ENCODE peak calls at places on chromosome 10, in four cellular contexts. C is stimulated activated CD8-positive, alpha-beta memory T cell treated with anti-CD3 and anti-CD28 coated beads, Interleukin-15, amount 100 ng/mL, for 24 hours; I is activated CD4-positive, alpha-beta T cell treated with anti-CD3 and anti-CD28 coated beads for 1 hour; Q is CD8-positive, alpha-beta memory T cell. R is an unnamed sample.
A peak's percentile ranks its signal among the peaks of the same experiment; 100 is the strongest.

GRCh38 chr10:110392860-110393732 is 88.4 kb upstream of the SMNDC1 start:
- DNase-seq in C (no peak), I (no peak), Q (no peak), R (peak; percentile 90)

GRCh38 chr10:75000748-75001321 is 110.6 kb upstream of the SAMD8 start:
- DNase-seq in C (no peak), I (no peak), Q (no peak), R (no peak)

GRCh38 chr10:98469532-98469931 is 22.8 kb upstream of the HPS1 start:
- DNase-seq in C (no peak), I (no peak), Q (no peak), R (no peak)

GRCh38 chr10:22713853-22714523 is 390 bp downstream of the PIP4K2A start:
- DNase-seq in C (peak; percentile 10), I (peak; percentile 23), Q (peak; percentile 22), R (peak; percentile 88)

GRCh38 chr10:76572021-76572420 is 1065.6 kb downstream of the KCNMA1 start:
- DNase-seq in C (no peak), I (no peak), Q (no peak), R (no peak)

GRCh38 chr10:4623757-4624420 is 202.1 kb upstream of the AKR1E2 start:
- DNase-seq in C (no peak), I (no peak), Q (no peak), R (no peak)

GRCh38 chr10:17062009-17062408 is 67.6 kb downstream of the CUBN start:
- DNase-seq in C (no peak), I (no peak), Q (no peak), R (peak; percentile 71)

GRCh38 chr10:61900829-61901783 is at the start of gene ARID5B:
- DNase-seq in C (no peak), I (no peak), Q (peak; percentile 24), R (peak; percentile 84)

GRCh38 chr10:47031953-47032465 is 120.8 kb downstream of the PTPN20 start:
- DNase-seq in C (no peak), I (no peak), Q (no peak), R (peak; percentile 94)

GRCh38 chr10:132898391-132899053 is 43.8 kb downstream of the CFAP46 start:
- DNase-seq in C (no peak), I (no peak), Q (no peak), R (peak; percentile 58)

GRCh38 chr10:21194510-21194993 is 297.4 kb upstream of the NEBL start:
- DNase-seq in C (no peak), I (no peak), Q (no peak), R (no peak)

GRCh38 chr10:128596906-128597305 is 470.7 kb upstream of the MKI67 start:
- DNase-seq in C (no peak), I (no peak), Q (no peak), R (no peak)

GRCh38 chr10:71442000-71442399 is 45.3 kb downstream of the CDH23 start:
- DNase-seq in C (no peak), I (no peak), Q (no peak), R (peak; percentile 77)

GRCh38 chr10:329361-330099 is 194.3 kb downstream of the ZMYND11 start:
- DNase-seq in C (no peak), I (no peak), Q (no peak), R (peak; percentile 94)

GRCh38 chr10:96152437-96152836 is 22.3 kb downstream of the ZNF518A start:
- DNase-seq in C (no peak), I (no peak), Q (no peak), R (no peak)

GRCh38 chr10:132688580-132689420 is 97.1 kb downstream of the NKX6-2 start:
- DNase-seq in C (no peak), I (no peak), Q (no peak), R (peak; percentile 49)

GRCh38 chr10:72951760-72952159 is 2.8 kb downstream of the PLA2G12B start:
- DNase-seq in C (no peak), I (no peak), Q (no peak), R (no peak)

GRCh38 chr10:78865518-78865835 is 203.3 kb upstream of the ZMIZ1 start:
- DNase-seq in C (no peak), I (no peak), Q (no peak), R (no peak)

GRCh38 chr10:673492-673891 is 16.0 kb downstream of the DIP2C start:
- DNase-seq in C (no peak), I (no peak), Q (no peak), R (no peak)

GRCh38 chr10:110244550-110244949 is 37.1 kb downstream of the MXI1 start:
- DNase-seq in C (no peak), I (no peak), Q (no peak), R (no peak)